ENCODE peak calls at places on chromosomes 1 and 21, in four cellular contexts. One of them, this sample, is unnamed.

GRCh38 chr21:31405638-31406037 is 61.6 kb upstream of the TIAM1 start:
- DNase-seq in OCI-LY7: no peak
- DNase-seq in CD4-positive, alpha-beta T cell: no peak
- DNase-seq in fibroblast of mammary gland: no peak
- DNase-seq in this sample: no peak

GRCh38 chr1:210330279-210330866 is 1.7 kb downstream of the HHAT start:
- DNase-seq in OCI-LY7: no peak
- DNase-seq in CD4-positive, alpha-beta T cell: no peak
- DNase-seq in fibroblast of mammary gland: no peak
- DNase-seq in this sample: no peak

GRCh38 chr1:107739651-107740050 is 225.3 kb downstream of the VAV3 start:
- DNase-seq in OCI-LY7: no peak
- DNase-seq in CD4-positive, alpha-beta T cell: no peak
- DNase-seq in fibroblast of mammary gland: no peak
- DNase-seq in this sample: no peak

GRCh38 chr1:54280652-54281051 is 80.7 kb downstream of the MRPL37 start:
- DNase-seq in OCI-LY7: no peak
- DNase-seq in CD4-positive, alpha-beta T cell: no peak
- DNase-seq in fibroblast of mammary gland: no peak
- DNase-seq in this sample: peak; percentile 78

GRCh38 chr1:146039844-146040194 is 18.3 kb upstream of the HJV start:
- DNase-seq in OCI-LY7: no peak
- DNase-seq in CD4-positive, alpha-beta T cell: no peak
- DNase-seq in fibroblast of mammary gland: no peak
- DNase-seq in this sample: no peak

GRCh38 chr21:41615613-41616012 is 107.7 kb upstream of the TMPRSS2 start:
- DNase-seq in OCI-LY7: no peak
- DNase-seq in CD4-positive, alpha-beta T cell: no peak
- DNase-seq in fibroblast of mammary gland: peak; percentile 99
- DNase-seq in this sample: peak; percentile 99

GRCh38 chr1:203320546-203321272 is 15.4 kb downstream of the BTG2 start:
- DNase-seq in OCI-LY7: peak; percentile 99
- DNase-seq in CD4-positive, alpha-beta T cell: peak; percentile 80
- DNase-seq in fibroblast of mammary gland: peak; percentile 51
- DNase-seq in this sample: no peak

GRCh38 chr1:35544976-35545375 is 12.2 kb downstream of the KIAA0319L start:
- DNase-seq in OCI-LY7: peak; percentile 64
- DNase-seq in CD4-positive, alpha-beta T cell: peak; percentile 55
- DNase-seq in fibroblast of mammary gland: peak; percentile 56
- DNase-seq in this sample: no peak

GRCh38 chr1:156522443-156522970 is 21.9 kb upstream of the MEF2D start:
- DNase-seq in OCI-LY7: no peak
- DNase-seq in CD4-positive, alpha-beta T cell: no peak
- DNase-seq in fibroblast of mammary gland: no peak
- DNase-seq in this sample: no peak

GRCh38 chr1:231571904-231572303 is 43.4 kb downstream of the TSNAX start:
- DNase-seq in OCI-LY7: no peak
- DNase-seq in CD4-positive, alpha-beta T cell: no peak
- DNase-seq in fibroblast of mammary gland: no peak
- DNase-seq in this sample: no peak

GRCh38 chr1:217484881-217485280 is 146.0 kb downstream of the GPATCH2 start:
- DNase-seq in OCI-LY7: no peak
- DNase-seq in CD4-positive, alpha-beta T cell: no peak
- DNase-seq in fibroblast of mammary gland: no peak
- DNase-seq in this sample: no peak

GRCh38 chr1:71049951-71050598 is 2.5 kb upstream of the PTGER3 start:
- DNase-seq in OCI-LY7: peak; percentile 68
- DNase-seq in CD4-positive, alpha-beta T cell: no peak
- DNase-seq in fibroblast of mammary gland: peak; percentile 76
- DNase-seq in this sample: peak; percentile 71

GRCh38 chr1:83999316-83999819 is 436 bp upstream of the TTLL7 start:
- DNase-seq in OCI-LY7: peak; percentile 79
- DNase-seq in CD4-positive, alpha-beta T cell: peak; percentile 7
- DNase-seq in fibroblast of mammary gland: peak; percentile 63
- DNase-seq in this sample: peak; percentile 34

GRCh38 chr1:41343790-41344679 is 17.2 kb upstream of the FOXO6 start:
- DNase-seq in OCI-LY7: no peak
- DNase-seq in CD4-positive, alpha-beta T cell: no peak
- DNase-seq in fibroblast of mammary gland: no peak
- DNase-seq in this sample: no peak

GRCh38 chr1:15283500-15283899 is 36.5 kb downstream of the FHAD1 start:
- DNase-seq in OCI-LY7: no peak
- DNase-seq in CD4-positive, alpha-beta T cell: no peak
- DNase-seq in fibroblast of mammary gland: peak; percentile 16
- DNase-seq in this sample: no peak
- TF ChIP-seq CTCF in OCI-LY7: no peak
- TF ChIP-seq CTCF in CD4-positive, alpha-beta T cell: no peak
- TF ChIP-seq CTCF in fibroblast of mammary gland: peak; percentile 1
- TF ChIP-seq CTCF in this sample: peak; percentile 32

DNA sequence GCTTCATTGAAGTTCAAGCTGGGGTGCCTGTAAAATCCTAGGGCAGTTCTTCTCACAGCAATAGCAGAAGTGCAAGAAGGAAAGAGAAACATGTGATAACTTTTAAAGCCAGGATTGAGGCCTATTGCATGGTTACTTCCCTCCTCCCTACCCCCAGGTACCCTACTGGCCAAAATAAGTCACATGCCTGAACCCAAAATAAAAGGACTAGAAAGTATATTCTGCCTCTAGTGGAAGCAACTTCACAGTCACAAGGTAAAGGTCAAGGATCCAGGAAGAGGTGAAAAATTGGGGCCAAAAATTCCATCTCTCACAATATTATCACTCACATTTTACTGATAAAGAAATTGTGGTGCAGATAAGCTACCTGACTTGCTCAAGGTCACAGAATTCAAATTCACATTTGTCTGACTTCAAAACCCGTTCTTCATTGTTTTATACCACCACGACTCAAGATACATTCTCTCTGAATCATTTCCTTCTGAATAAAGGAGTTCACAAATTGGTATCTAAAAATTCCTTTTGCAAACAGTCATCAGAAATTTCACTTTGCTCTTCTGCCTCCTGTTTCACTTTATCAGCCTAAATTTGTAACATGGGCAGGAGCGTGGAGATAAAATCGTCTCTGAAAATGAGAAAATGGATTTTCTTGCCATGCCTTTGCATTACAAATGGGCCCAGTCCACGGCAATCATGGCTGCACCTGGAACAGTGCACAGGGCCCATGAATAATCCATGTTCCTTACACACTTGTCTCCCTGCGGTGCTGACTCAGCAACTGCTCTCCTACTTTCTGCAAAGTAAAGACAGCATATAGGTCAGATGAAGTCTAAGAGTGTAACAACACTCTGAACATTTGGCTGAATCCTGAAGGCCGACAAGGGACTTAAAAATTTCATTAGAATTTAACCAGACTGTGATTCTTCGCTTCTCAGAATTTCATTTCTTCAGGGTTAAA is 485.3 kb upstream of the NFIA start:
- DNase-seq in OCI-LY7: no peak
- DNase-seq in CD4-positive, alpha-beta T cell: no peak
- DNase-seq in fibroblast of mammary gland: peak; percentile 20
- DNase-seq in this sample: no peak
- TF ChIP-seq CTCF in OCI-LY7: no peak
- TF ChIP-seq CTCF in CD4-positive, alpha-beta T cell: no peak
- TF ChIP-seq CTCF in fibroblast of mammary gland: no peak
- TF ChIP-seq CTCF in this sample: no peak

DNA sequence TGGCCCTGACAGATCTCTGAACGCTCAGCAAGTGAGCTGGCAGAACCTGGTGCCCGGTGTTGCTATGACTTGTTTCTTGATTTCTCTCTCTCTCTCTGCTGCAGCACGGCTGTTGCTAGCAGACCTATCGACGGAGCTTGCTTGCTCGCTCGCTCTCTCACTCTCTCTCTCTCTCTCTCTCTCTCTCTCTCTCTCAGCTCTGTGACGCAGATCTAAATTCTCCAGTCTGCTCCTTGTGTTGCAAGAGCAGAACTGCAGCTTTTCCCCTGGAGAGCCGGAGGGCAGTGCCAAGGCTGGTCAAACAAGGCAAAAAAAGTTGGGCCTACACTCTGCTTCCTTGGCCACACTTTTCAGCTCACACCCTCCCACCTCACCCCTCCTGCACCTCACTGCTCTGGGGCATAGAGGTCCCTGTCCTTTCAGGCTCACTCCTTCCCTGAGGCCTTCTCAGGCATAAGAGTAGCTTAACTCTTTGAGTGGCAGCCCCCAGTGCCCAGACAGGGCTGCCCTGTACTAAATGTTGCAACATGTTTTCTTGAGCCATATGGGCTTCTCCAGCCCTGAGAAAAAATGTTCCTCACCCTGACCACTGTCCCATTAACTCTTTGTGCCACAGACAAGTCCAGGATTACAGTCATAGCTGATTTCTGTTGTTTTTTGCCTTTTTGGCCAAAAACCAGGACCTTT is 72.2 kb downstream of the CD46 start:
- DNase-seq in OCI-LY7: peak; percentile 86
- DNase-seq in CD4-positive, alpha-beta T cell: peak; percentile 75
- DNase-seq in fibroblast of mammary gland: peak; percentile 98
- DNase-seq in this sample: peak; percentile 83
- TF ChIP-seq CTCF in OCI-LY7: peak; percentile 69
- TF ChIP-seq CTCF in CD4-positive, alpha-beta T cell: peak; percentile 67
- TF ChIP-seq CTCF in fibroblast of mammary gland: peak; percentile 56
- TF ChIP-seq CTCF in this sample: peak; percentile 80

GRCh38 chr1:91737650-91738049 is 148.3 kb downstream of the TGFBR3 start:
- DNase-seq in OCI-LY7: no peak
- DNase-seq in CD4-positive, alpha-beta T cell: no peak
- DNase-seq in fibroblast of mammary gland: no peak
- DNase-seq in this sample: no peak
- TF ChIP-seq CTCF in OCI-LY7: no peak
- TF ChIP-seq CTCF in CD4-positive, alpha-beta T cell: no peak
- TF ChIP-seq CTCF in fibroblast of mammary gland: no peak
- TF ChIP-seq CTCF in this sample: no peak

DNA sequence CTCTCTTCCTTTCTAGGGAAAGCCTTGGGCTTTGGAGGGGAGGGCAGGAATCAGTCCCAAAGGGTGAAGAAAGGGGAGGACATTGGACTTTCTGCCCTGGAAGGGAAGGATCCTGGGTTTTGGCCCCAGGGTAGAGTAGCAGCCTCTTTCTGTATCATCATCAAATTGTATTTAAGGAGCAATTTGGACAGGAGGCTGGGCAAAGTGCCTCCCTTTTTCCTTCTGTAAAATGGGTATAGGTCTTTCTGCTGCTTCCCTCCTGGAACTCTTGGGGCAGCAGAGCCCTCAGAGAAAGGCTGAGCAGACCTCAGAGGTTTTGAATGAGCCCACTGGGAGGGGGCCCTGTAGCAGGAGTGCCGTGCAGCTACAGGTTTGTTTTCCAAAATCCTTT is 38.4 kb downstream of the ARHGEF10L start:
- DNase-seq in OCI-LY7: no peak
- DNase-seq in CD4-positive, alpha-beta T cell: no peak
- DNase-seq in fibroblast of mammary gland: no peak
- DNase-seq in this sample: no peak
- TF ChIP-seq CTCF in OCI-LY7: no peak
- TF ChIP-seq CTCF in CD4-positive, alpha-beta T cell: no peak
- TF ChIP-seq CTCF in fibroblast of mammary gland: no peak
- TF ChIP-seq CTCF in this sample: no peak

DNA sequence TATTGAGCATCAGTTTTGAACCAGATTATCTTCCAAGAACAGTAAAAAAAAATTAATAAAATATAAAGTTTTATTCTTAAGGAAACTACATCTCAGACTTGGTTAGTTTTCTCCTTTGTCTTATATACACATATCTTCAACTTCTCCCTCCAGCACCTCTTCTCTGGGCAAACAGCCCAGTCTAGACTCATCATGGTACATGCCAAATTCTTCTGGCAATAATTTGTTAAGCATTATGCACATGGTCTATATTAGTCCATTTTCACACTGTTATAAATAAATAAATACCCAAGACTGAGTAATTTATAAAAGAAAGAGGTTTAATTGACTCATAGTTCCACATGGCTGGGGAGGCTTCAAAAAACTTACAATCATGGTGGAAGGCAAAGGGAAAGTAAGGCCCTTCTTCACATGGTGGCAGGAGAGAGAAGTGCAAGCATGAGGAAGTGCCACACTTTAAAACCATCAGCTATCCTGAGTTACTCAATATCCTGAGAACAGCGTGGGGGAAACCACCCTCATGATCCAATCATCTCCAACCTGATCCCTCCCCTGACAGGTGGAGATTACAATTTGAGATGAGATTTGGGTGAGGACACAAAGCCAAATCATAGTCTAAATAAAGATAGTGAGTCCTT is 108.7 kb upstream of the RNPC3 start:
- DNase-seq in OCI-LY7: no peak
- DNase-seq in CD4-positive, alpha-beta T cell: no peak
- DNase-seq in fibroblast of mammary gland: peak; percentile 40
- DNase-seq in this sample: peak; percentile 49
- TF ChIP-seq CTCF in OCI-LY7: no peak
- TF ChIP-seq CTCF in CD4-positive, alpha-beta T cell: no peak
- TF ChIP-seq CTCF in fibroblast of mammary gland: no peak
- TF ChIP-seq CTCF in this sample: no peak

DNA sequence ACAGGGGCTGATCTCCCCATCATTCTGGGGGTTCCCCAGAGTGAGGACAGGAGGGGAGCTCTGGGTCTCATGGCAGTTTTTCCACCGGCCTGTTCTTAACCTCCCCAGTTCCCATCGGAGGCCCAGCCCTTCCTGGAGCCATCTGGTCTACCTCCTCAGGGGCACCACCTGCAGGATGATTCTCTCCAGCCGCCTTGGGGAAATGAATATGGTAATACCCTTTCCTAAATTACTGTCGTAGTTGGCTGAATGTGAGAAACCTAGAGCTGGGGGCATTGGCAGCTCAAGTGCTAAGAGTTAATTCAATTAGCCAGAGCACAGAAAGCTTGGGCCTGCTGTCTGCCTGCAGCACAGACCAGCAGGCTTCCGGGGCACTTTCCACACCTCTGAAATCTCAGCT is 64.9 kb downstream of the TAS1R2 start:
- DNase-seq in OCI-LY7: no peak
- DNase-seq in CD4-positive, alpha-beta T cell: no peak
- DNase-seq in fibroblast of mammary gland: no peak
- DNase-seq in this sample: no peak
- TF ChIP-seq CTCF in OCI-LY7: peak; percentile 31
- TF ChIP-seq CTCF in CD4-positive, alpha-beta T cell: no peak
- TF ChIP-seq CTCF in fibroblast of mammary gland: no peak
- TF ChIP-seq CTCF in this sample: no peak